ENCODE peak calls at places on chromosome 10, in six cellular contexts. One of them, this sample, is unnamed.

GRCh38 chr10:79379512-79380124 is 32.3 kb downstream of the PPIF start:
- DNase-seq in tibial nerve: no peak
- DNase-seq in ovary: no peak
- DNase-seq in hepatocyte: no peak
- DNase-seq in pancreas: peak; percentile 45
- DNase-seq in BE2C: no peak
- DNase-seq in this sample: no peak

GRCh38 chr10:10564081-10564480 is 453.6 kb upstream of the CELF2 start:
- DNase-seq in tibial nerve: no peak
- DNase-seq in ovary: no peak
- DNase-seq in hepatocyte: no peak
- DNase-seq in pancreas: no peak
- DNase-seq in BE2C: no peak
- DNase-seq in this sample: no peak

GRCh38 chr10:11685787-11686218 is 56.4 kb upstream of the ECHDC3 start:
- DNase-seq in tibial nerve: peak; percentile 40
- DNase-seq in ovary: peak; percentile 94
- DNase-seq in hepatocyte: peak; percentile 46
- DNase-seq in pancreas: peak; percentile 58
- DNase-seq in BE2C: peak; percentile 22
- DNase-seq in this sample: peak; percentile 31

GRCh38 chr10:78934499-78934898 is 134.3 kb upstream of the ZMIZ1 start:
- DNase-seq in tibial nerve: no peak
- DNase-seq in ovary: no peak
- DNase-seq in hepatocyte: no peak
- DNase-seq in pancreas: no peak
- DNase-seq in BE2C: no peak
- DNase-seq in this sample: no peak

GRCh38 chr10:61115874-61116273 is 171.9 kb upstream of the RHOBTB1 start:
- DNase-seq in tibial nerve: no peak
- DNase-seq in ovary: no peak
- DNase-seq in hepatocyte: no peak
- DNase-seq in pancreas: no peak
- DNase-seq in BE2C: no peak
- DNase-seq in this sample: no peak

GRCh38 chr10:88281592-88282268 is 301.4 kb downstream of the RNLS start:
- DNase-seq in tibial nerve: no peak
- DNase-seq in ovary: no peak
- DNase-seq in hepatocyte: no peak
- DNase-seq in pancreas: no peak
- DNase-seq in BE2C: no peak
- DNase-seq in this sample: no peak

GRCh38 chr10:3652886-3653285 is 132.1 kb downstream of the KLF6 start:
- DNase-seq in tibial nerve: no peak
- DNase-seq in ovary: no peak
- DNase-seq in hepatocyte: no peak
- DNase-seq in pancreas: no peak
- DNase-seq in BE2C: peak; percentile 19
- DNase-seq in this sample: no peak

GRCh38 chr10:107417446-107417845 is 252.9 kb upstream of the SORCS1 start:
- DNase-seq in tibial nerve: no peak
- DNase-seq in ovary: no peak
- DNase-seq in hepatocyte: no peak
- DNase-seq in pancreas: no peak
- DNase-seq in BE2C: no peak
- DNase-seq in this sample: no peak

GRCh38 chr10:29479081-29479917 is 155.5 kb downstream of the SVIL start:
- DNase-seq in tibial nerve: no peak
- DNase-seq in ovary: no peak
- DNase-seq in hepatocyte: no peak
- DNase-seq in pancreas: no peak
- DNase-seq in BE2C: no peak
- DNase-seq in this sample: no peak

GRCh38 chr10:100562806-100563293 is 27.1 kb downstream of the HIF1AN start:
- DNase-seq in tibial nerve: no peak
- DNase-seq in ovary: no peak
- DNase-seq in hepatocyte: peak; percentile 26
- DNase-seq in pancreas: no peak
- DNase-seq in BE2C: peak; percentile 73
- DNase-seq in this sample: no peak

GRCh38 chr10:117175215-117175900 is 21.9 kb upstream of the KCNK18 start:
- DNase-seq in tibial nerve: no peak
- DNase-seq in ovary: no peak
- DNase-seq in hepatocyte: peak; percentile 31
- DNase-seq in pancreas: peak; percentile 79
- DNase-seq in BE2C: peak; percentile 25
- DNase-seq in this sample: no peak

GRCh38 chr10:9596368-9596920 is 1421.2 kb upstream of the CELF2 start:
- DNase-seq in tibial nerve: no peak
- DNase-seq in ovary: no peak
- DNase-seq in hepatocyte: no peak
- DNase-seq in pancreas: no peak
- DNase-seq in BE2C: no peak
- DNase-seq in this sample: no peak

GRCh38 chr10:114538544-114538906 is 119.5 kb downstream of the ABLIM1 start:
- DNase-seq in tibial nerve: no peak
- DNase-seq in ovary: no peak
- DNase-seq in hepatocyte: no peak
- DNase-seq in pancreas: no peak
- DNase-seq in BE2C: no peak
- DNase-seq in this sample: peak; percentile 36

GRCh38 chr10:31011017-31011659 is 20.5 kb downstream of the ZNF438 start:
- DNase-seq in tibial nerve: no peak
- DNase-seq in ovary: no peak
- DNase-seq in hepatocyte: no peak
- DNase-seq in pancreas: no peak
- DNase-seq in BE2C: no peak
- DNase-seq in this sample: no peak

GRCh38 chr10:121598261-121599249 is at the start of gene FGFR2:
- DNase-seq in tibial nerve: peak; percentile 56
- DNase-seq in ovary: peak; percentile 86
- DNase-seq in hepatocyte: peak; percentile 95
- DNase-seq in pancreas: peak; percentile 91
- DNase-seq in BE2C: peak; percentile 87
- DNase-seq in this sample: no peak

GRCh38 chr10:116427671-116428070 is at the start of gene PNLIPRP3:
- DNase-seq in tibial nerve: no peak
- DNase-seq in ovary: no peak
- DNase-seq in hepatocyte: no peak
- DNase-seq in pancreas: no peak
- DNase-seq in BE2C: no peak
- DNase-seq in this sample: no peak

GRCh38 chr10:133324198-133324792 is 12.4 kb downstream of the CALY start:
- DNase-seq in tibial nerve: no peak
- DNase-seq in ovary: peak; percentile 45
- DNase-seq in hepatocyte: peak; percentile 86
- DNase-seq in pancreas: peak; percentile 87
- DNase-seq in BE2C: peak; percentile 92
- DNase-seq in this sample: peak; percentile 61

GRCh38 chr10:24551161-24551560 is 172.5 kb downstream of the ARHGAP21 start:
- DNase-seq in tibial nerve: no peak
- DNase-seq in ovary: no peak
- DNase-seq in hepatocyte: no peak
- DNase-seq in pancreas: no peak
- DNase-seq in BE2C: no peak
- DNase-seq in this sample: no peak

GRCh38 chr10:35447693-35448407 is 111.5 kb downstream of the CCNY start:
- DNase-seq in tibial nerve: no peak
- DNase-seq in ovary: no peak
- DNase-seq in hepatocyte: no peak
- DNase-seq in pancreas: no peak
- DNase-seq in BE2C: peak; percentile 25
- DNase-seq in this sample: no peak

GRCh38 chr10:96958071-96958470 is 126.0 kb downstream of the LCOR start:
- DNase-seq in tibial nerve: no peak
- DNase-seq in ovary: no peak
- DNase-seq in hepatocyte: no peak
- DNase-seq in pancreas: no peak
- DNase-seq in BE2C: no peak
- DNase-seq in this sample: no peak

GRCh38 chr10:79286318-79286951 is 60.8 kb upstream of the PPIF start:
- DNase-seq in tibial nerve: peak; percentile 54
- DNase-seq in ovary: peak; percentile 68
- DNase-seq in hepatocyte: no peak
- DNase-seq in pancreas: no peak
- DNase-seq in BE2C: peak; percentile 91
- DNase-seq in this sample: peak; percentile 57

GRCh38 chr10:123126246-123126645 is 9.5 kb upstream of the HMX3 start:
- DNase-seq in tibial nerve: no peak
- DNase-seq in ovary: no peak
- DNase-seq in hepatocyte: no peak
- DNase-seq in pancreas: no peak
- DNase-seq in BE2C: no peak
- DNase-seq in this sample: no peak

GRCh38 chr10:110553905-110554304 is 13.6 kb upstream of the SMC3 start:
- DNase-seq in tibial nerve: no peak
- DNase-seq in ovary: no peak
- DNase-seq in hepatocyte: no peak
- DNase-seq in pancreas: no peak
- DNase-seq in BE2C: no peak
- DNase-seq in this sample: no peak

GRCh38 chr10:1741450-1741849 is 4.1 kb upstream of the ADARB2 start:
- DNase-seq in tibial nerve: no peak
- DNase-seq in ovary: no peak
- DNase-seq in hepatocyte: no peak
- DNase-seq in pancreas: no peak
- DNase-seq in BE2C: no peak
- DNase-seq in this sample: no peak
- H3K9me3 ChIP-seq in tibial nerve: no peaks in the 10 kb centered on the region
- H3K9me3 ChIP-seq in ovary: no peaks in the 10 kb centered on the region
- H3K9me3 ChIP-seq in hepatocyte: no peaks in the 10 kb centered on the region
- H3K9me3 ChIP-seq in pancreas: no peaks in the 10 kb centered on the region
- H3K9me3 ChIP-seq in BE2C: no peaks in the 10 kb centered on the region
- H3K9me3 ChIP-seq in this sample: no peaks in the 10 kb centered on the region

DNA sequence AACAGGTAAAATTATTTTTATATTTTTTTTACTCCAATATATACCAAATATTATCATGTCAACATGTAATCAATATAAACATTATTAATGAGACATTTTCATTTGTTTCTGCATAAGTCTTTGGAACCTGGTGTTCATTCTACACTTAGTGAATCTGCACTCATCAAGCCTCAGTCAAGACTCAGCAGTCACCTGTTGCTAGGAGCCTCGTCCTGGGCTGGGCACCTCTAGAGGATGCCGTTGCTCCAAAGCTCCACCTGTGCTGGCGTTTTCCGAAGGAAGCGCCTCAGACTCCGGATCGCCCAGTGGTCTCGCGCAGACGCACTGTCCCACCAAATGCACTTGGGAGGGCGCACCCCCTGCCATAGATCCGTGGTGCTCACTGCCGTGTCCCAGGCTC is 604.7 kb upstream of the MKI67 start:
- DNase-seq in tibial nerve: no peak
- DNase-seq in ovary: no peak
- DNase-seq in hepatocyte: no peak
- DNase-seq in pancreas: no peak
- DNase-seq in BE2C: no peak
- DNase-seq in this sample: no peak
- H3K9me3 ChIP-seq in tibial nerve: no peaks in the 10 kb centered on the region
- H3K9me3 ChIP-seq in ovary: no peaks in the 10 kb centered on the region
- H3K9me3 ChIP-seq in hepatocyte: no peaks in the 10 kb centered on the region
- H3K9me3 ChIP-seq in pancreas: no peaks in the 10 kb centered on the region
- H3K9me3 ChIP-seq in BE2C: no peaks in the 10 kb centered on the region
- H3K9me3 ChIP-seq in this sample: no peaks in the 10 kb centered on the region

DNA sequence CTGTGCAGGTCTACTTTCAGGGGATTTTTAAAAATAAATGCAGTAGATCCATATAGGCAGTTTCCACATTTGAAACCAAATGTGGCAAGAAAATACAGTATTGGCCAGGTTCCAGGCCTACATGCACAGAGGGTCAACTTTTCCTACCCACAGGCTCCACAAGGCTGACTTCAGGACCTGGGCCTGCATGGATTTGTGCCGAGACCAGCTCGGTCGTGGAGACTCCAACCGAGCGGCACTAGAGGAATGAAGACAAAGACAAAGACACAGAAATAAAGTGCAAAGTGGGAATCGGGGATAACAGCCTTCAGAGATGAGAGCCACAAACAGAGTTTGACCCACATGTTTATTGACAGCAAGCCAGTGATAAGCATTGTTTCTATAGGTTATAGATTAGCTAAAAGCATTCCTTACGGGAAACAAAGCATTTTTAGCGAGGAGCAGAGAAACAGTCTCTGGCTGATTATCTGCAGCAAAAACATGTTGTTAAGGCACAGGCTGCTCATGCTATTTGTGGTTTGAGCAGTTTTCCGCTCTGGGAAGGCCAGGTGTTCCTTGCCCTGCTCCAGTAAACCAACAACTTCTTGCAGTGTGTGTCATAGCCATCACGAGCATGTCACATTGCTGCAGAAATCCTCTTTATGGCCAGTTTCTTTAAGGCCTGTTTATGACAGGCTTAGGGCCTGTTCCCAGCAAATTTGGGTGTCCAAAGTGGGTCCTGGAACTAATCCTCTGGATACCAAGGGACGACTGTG is 52.6 kb downstream of the ZNF37A start:
- DNase-seq in tibial nerve: no peak
- DNase-seq in ovary: no peak
- DNase-seq in hepatocyte: no peak
- DNase-seq in pancreas: peak; percentile 29
- DNase-seq in BE2C: no peak
- DNase-seq in this sample: no peak
- H3K9me3 ChIP-seq in tibial nerve: peaks cover 18% of the 10 kb centered on the region
- H3K9me3 ChIP-seq in ovary: no peaks in the 10 kb centered on the region
- H3K9me3 ChIP-seq in hepatocyte: no peaks in the 10 kb centered on the region
- H3K9me3 ChIP-seq in pancreas: no peaks in the 10 kb centered on the region
- H3K9me3 ChIP-seq in BE2C: no peaks in the 10 kb centered on the region
- H3K9me3 ChIP-seq in this sample: no peaks in the 10 kb centered on the region

GRCh38 chr10:131778842-131779241 is 122.0 kb upstream of the PPP2R2D start:
- DNase-seq in tibial nerve: no peak
- DNase-seq in ovary: no peak
- DNase-seq in hepatocyte: no peak
- DNase-seq in pancreas: no peak
- DNase-seq in BE2C: no peak
- DNase-seq in this sample: no peak

GRCh38 chr10:131781791-131782190 is 119.0 kb upstream of the PPP2R2D start:
- DNase-seq in tibial nerve: no peak
- DNase-seq in ovary: no peak
- DNase-seq in hepatocyte: no peak
- DNase-seq in pancreas: no peak
- DNase-seq in BE2C: no peak
- DNase-seq in this sample: no peak

GRCh38 chr10:131779661-131780394 is 121.0 kb upstream of the PPP2R2D start:
- DNase-seq in tibial nerve: no peak
- DNase-seq in ovary: no peak
- DNase-seq in hepatocyte: no peak
- DNase-seq in pancreas: no peak
- DNase-seq in BE2C: no peak
- DNase-seq in this sample: no peak

GRCh38 chr10:131778385-131778784 is 122.4 kb upstream of the PPP2R2D start:
- DNase-seq in tibial nerve: no peak
- DNase-seq in ovary: no peak
- DNase-seq in hepatocyte: no peak
- DNase-seq in pancreas: no peak
- DNase-seq in BE2C: no peak
- DNase-seq in this sample: no peak

DNA sequence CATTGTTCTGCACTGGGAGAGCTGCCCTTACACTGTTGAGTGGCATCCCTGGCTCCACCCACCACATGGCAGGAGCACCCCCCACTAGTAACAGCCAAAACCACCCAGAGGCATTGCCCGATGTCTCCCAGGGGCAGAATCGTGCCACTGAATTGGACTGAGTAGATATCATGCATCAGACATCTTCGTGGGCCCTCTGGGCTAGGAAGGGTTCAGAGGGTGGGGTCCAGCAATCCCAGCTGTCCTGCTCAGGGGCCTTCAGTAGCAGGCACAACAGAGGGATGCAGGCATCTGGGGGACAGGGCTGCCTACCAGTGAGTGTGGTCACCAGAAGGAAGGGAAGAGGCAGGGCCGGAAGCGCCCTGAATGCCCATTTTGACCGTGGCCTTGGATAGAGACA is 119.7 kb upstream of the PPP2R2D start:
- DNase-seq in tibial nerve: no peak
- DNase-seq in ovary: no peak
- DNase-seq in hepatocyte: no peak
- DNase-seq in pancreas: no peak
- DNase-seq in BE2C: no peak
- DNase-seq in this sample: no peak
- H3K9me3 ChIP-seq in tibial nerve: no peaks in the 10 kb centered on the region
- H3K9me3 ChIP-seq in ovary: peaks cover 3% of the 10 kb centered on the region
- H3K9me3 ChIP-seq in hepatocyte: no peaks in the 10 kb centered on the region
- H3K9me3 ChIP-seq in pancreas: no peaks in the 10 kb centered on the region
- H3K9me3 ChIP-seq in BE2C: no peaks in the 10 kb centered on the region
- H3K9me3 ChIP-seq in this sample: no peaks in the 10 kb centered on the region

This sample was measured in T-helper 17 cell.